ENCODE peak calls at places on chromosomes 5 and 9, in six cellular contexts. G is CD8-positive, alpha-beta memory T cell; Y is prostate gland; B is H9; Q is GM23338; K is heart right ventricle. D is an unnamed sample.

GRCh38 chr5:109611505-109611904 is 78.2 kb upstream of the MAN2A1 start:
- DNase-seq in G (no peak), B (no peak), K (no peak), Y (no peak), Q (no peak), D (no peak)

GRCh38 chr9:111937781-111938426 is 41.3 kb downstream of the UGCG start:
- DNase-seq in Y (no peak), Q (no peak), G (peak; percentile 71), K (peak; percentile 16), B (no peak), D (peak; percentile 32)

GRCh38 chr5:112005533-112005926 is 248.5 kb upstream of the NREP start:
- DNase-seq in Q (no peak), K (no peak), B (no peak), G (no peak), Y (no peak), D (no peak)

GRCh38 chr5:58787982-58788381 is 205.1 kb downstream of the RAB3C start:
- DNase-seq in G (no peak), B (no peak), Q (no peak), K (no peak), Y (no peak), D (no peak)

GRCh38 chr5:115939059-115939458 is 23.2 kb upstream of the LVRN start:
- DNase-seq in B (no peak), K (no peak), Q (peak; percentile 33), Y (no peak), G (no peak), D (no peak)

GRCh38 chr5:80565330-80565729 is 4.8 kb downstream of the ANKRD34B start:
- DNase-seq in G (no peak), K (no peak), Y (no peak), B (no peak), Q (no peak), D (no peak)

GRCh38 chr9:134323741-134324358 is 2.4 kb upstream of the RXRA start:
- DNase-seq in G (peak; percentile 44), K (peak; percentile 55), Q (no peak), B (no peak), Y (no peak), D (no peak)

GRCh38 chr5:120062515-120062917 is 401.6 kb upstream of the PRR16 start:
- DNase-seq in B (no peak), Q (peak; percentile 4), G (no peak), K (no peak), Y (peak; percentile 45), D (no peak)

GRCh38 chr5:174045470-174046025 is at the start of gene NSG2:
- DNase-seq in B (peak; percentile 95), G (no peak), K (peak; percentile 77), Y (peak; percentile 74), Q (peak; percentile 98), D (no peak)

GRCh38 chr9:100999914-101000540 is 28.5 kb upstream of the PLPPR1 start:
- DNase-seq in K (no peak), Y (no peak), G (no peak), Q (no peak), B (no peak), D (no peak)

GRCh38 chr9:117823621-117824020 is 119.4 kb downstream of the TLR4 start:
- DNase-seq in G (no peak), K (no peak), Y (no peak), Q (no peak), B (no peak), D (no peak)

GRCh38 chr5:157451806-157452205 is 8.2 kb upstream of the NIPAL4 start:
- DNase-seq in Q (peak; percentile 32), Y (no peak), G (no peak), B (peak; percentile 28), K (no peak), D (no peak)

GRCh38 chr5:169004551-169004950 is 296.4 kb downstream of the SLIT3 start:
- DNase-seq in G (no peak), K (no peak), B (no peak), Q (no peak), Y (no peak), D (no peak)

GRCh38 chr5:7872517-7873149 is 3.7 kb downstream of the MTRR start:
- DNase-seq in K (no peak), Q (no peak), B (no peak), Y (no peak), G (no peak), D (no peak)

GRCh38 chr5:130724658-130725057 is 440.4 kb downstream of the HINT1 start:
- DNase-seq in Y (no peak), K (no peak), G (no peak), B (no peak), Q (no peak), D (no peak)

GRCh38 chr5:125659316-125660071 is 763.7 kb upstream of the GRAMD2B start:
- DNase-seq in Y (no peak), Q (peak; percentile 46), G (no peak), B (no peak), K (no peak), D (peak; percentile 81)

GRCh38 chr9:131657890-131658752 is 81.8 kb downstream of the RAPGEF1 start:
- DNase-seq in K (no peak), B (no peak), Q (no peak), G (no peak), Y (peak; percentile 64), D (no peak)

GRCh38 chr5:177071671-177072385 is 14.9 kb upstream of the FGFR4 start:
- DNase-seq in B (peak; percentile 69), K (peak; percentile 82), Q (peak; percentile 96), G (peak; percentile 60), Y (peak; percentile 81), D (peak; percentile 54)

GRCh38 chr5:134223406-134224251 is 2.2 kb downstream of the PPP2CA start:
- DNase-seq in Y (no peak), K (no peak), B (no peak), G (no peak), Q (no peak), D (no peak)

GRCh38 chr9:34572628-34573027 is 16.9 kb downstream of the CNTFR start:
- DNase-seq in K (no peak), B (no peak), G (no peak), Q (no peak), Y (no peak), D (no peak)

GRCh38 chr9:34573599-34574325 is 15.8 kb downstream of the CNTFR start:
- DNase-seq in Q (peak; percentile 37), B (no peak), K (no peak), G (no peak), Y (no peak), D (no peak)

GRCh38 chr9:34570422-34571179 is 18.9 kb downstream of the CNTFR start:
- DNase-seq in G (no peak), B (no peak), K (no peak), Q (no peak), Y (no peak), D (no peak)

GRCh38 chr9:34572092-34572491 is 17.4 kb downstream of the CNTFR start:
- DNase-seq in K (no peak), Q (no peak), Y (no peak), G (no peak), B (no peak), D (no peak)

DNA sequence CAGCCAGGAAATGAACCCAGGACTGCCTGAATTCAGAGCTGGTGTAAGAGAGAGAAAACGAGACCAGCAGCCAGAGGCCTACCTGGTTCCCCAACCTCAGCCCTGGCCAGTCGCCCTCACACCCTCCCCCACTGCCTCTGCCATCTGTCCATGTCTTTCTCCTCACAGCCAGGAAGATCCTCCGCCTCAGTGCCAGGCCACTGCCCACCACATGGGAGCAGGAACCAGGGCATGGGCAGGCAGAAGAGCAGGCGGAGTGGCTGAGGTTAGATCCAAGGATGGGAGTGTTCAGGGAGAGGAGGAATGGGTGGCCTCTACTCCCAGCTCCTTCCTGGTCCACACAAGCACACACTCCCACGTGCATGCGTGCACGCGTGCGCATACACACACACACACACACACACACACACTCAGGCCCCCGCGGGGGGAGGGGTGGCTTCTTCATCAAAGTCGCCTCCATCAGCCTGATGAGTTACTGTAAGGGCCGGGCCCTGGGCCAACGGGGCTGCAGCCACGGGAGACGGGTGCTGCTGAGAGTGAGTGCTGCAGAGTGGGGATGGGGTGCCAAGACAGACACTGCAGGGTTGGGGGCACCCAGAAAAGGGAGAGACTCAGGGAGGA is 18.2 kb downstream of the CNTFR start:
- DNase-seq in K (no peak), Y (no peak), G (no peak), Q (no peak), B (no peak), D (no peak)
- H3K27ac ChIP-seq in K (no peak overlapping the region), Y (no peak overlapping the region), G (no peak overlapping the region), Q (no peak overlapping the region), B (no peak overlapping the region), D (no peak overlapping the region)

GRCh38 chr9:86241216-86241615 is 18.2 kb downstream of the C9orf153 start:
- DNase-seq in Y (no peak), B (no peak), Q (no peak), K (no peak), G (no peak), D (no peak)

GRCh38 chr9:86246752-86247161 is 12.7 kb downstream of the C9orf153 start:
- DNase-seq in Q (peak; percentile 58), B (peak; percentile 37), G (no peak), K (peak; percentile 66), Y (no peak), D (peak; percentile 22)

GRCh38 chr9:86239053-86239770 is 20.2 kb downstream of the C9orf153 start:
- DNase-seq in Q (no peak), Y (no peak), K (no peak), B (no peak), G (no peak), D (no peak)

DNA sequence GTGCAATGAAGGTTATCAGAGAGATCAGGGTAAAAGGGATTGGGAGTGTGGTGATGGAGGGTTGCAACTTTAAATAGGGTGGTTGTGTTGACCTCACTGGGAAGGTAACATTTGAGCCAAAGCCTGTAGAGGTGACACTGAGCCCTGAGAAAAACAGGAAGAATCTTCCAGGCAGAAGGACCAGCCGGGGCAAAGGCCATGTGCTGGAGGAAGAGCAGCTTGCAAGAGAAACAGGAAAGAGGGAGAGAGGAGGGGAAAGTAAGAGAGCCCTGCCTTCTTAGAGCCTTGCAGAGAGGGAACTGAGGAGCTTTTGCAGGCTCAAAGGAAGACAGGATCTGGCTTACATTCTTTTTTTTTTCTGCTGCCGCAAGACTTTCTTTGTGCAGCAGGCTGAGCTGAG is 17.4 kb downstream of the C9orf153 start:
- DNase-seq in K (no peak), Y (no peak), Q (peak; percentile 17), G (no peak), B (no peak), D (no peak)
- H3K27ac ChIP-seq in K (no peak overlapping the region), Y (no peak overlapping the region), Q (no peak overlapping the region), G (no peak overlapping the region), B (no peak overlapping the region), D (no peak overlapping the region)

GRCh38 chr9:35683323-35683722 is 6.4 kb downstream of the TPM2 start:
- DNase-seq in B (no peak), G (no peak), Y (no peak), K (no peak), Q (no peak), D (no peak)

GRCh38 chr9:35685506-35685905 is 4.2 kb downstream of the TPM2 start:
- DNase-seq in G (no peak), Y (no peak), K (no peak), Q (no peak), B (no peak), D (no peak)

GRCh38 chr9:35686222-35687203 is 3.2 kb downstream of the TPM2 start:
- DNase-seq in Y (no peak), K (peak; percentile 45), Q (no peak), B (no peak), G (no peak), D (no peak)

GRCh38 chr9:35687306-35687705 is 2.4 kb downstream of the TPM2 start:
- DNase-seq in K (no peak), G (no peak), Q (no peak), B (no peak), Y (no peak), D (no peak)

GRCh38 chr9:35684921-35685320 is 4.8 kb downstream of the TPM2 start:
- DNase-seq in Y (no peak), Q (no peak), B (no peak), G (no peak), K (no peak), D (no peak)
- H3K27ac ChIP-seq in Y (peak overlapping the region; percentile 53), Q (no peak overlapping the region), B (no peak overlapping the region), G (no peak overlapping the region), K (no peak overlapping the region), D (peak overlapping the region; percentile 98)

GRCh38 chr5:154795235-154795596 is 40.0 kb downstream of the LARP1 start:
- DNase-seq in K (no peak), Q (no peak), Y (no peak), G (no peak), B (no peak), D (no peak)
- H3K27ac ChIP-seq in K (no peak overlapping the region), Q (no peak overlapping the region), Y (no peak overlapping the region), G (no peak overlapping the region), B (no peak overlapping the region), D (peak overlapping the region; percentile 55)